ENCODE peak calls at places on chromosomes 5 and 9, in five cellular contexts. One of them, this sample, is unnamed.
A peak's percentile ranks its signal among the peaks of the same experiment; 100 is the strongest.

GRCh38 chr9:95411211-95411892 is 93.8 kb upstream of the FANCC start:
- DNase-seq in iPS-NIHi11: no peak
- DNase-seq in MM.1S: no peak
- DNase-seq in colonic mucosa: no peak
- DNase-seq in omental fat pad: no peak
- DNase-seq in this sample: no peak

GRCh38 chr5:1793301-1793740 is 6.3 kb downstream of the MRPL36 start:
- DNase-seq in iPS-NIHi11: no peak
- DNase-seq in MM.1S: peak; percentile 17
- DNase-seq in colonic mucosa: no peak
- DNase-seq in omental fat pad: no peak
- DNase-seq in this sample: no peak

GRCh38 chr5:131068893-131069643 is 96.0 kb downstream of the HINT1 start:
- DNase-seq in iPS-NIHi11: no peak
- DNase-seq in MM.1S: peak; percentile 94
- DNase-seq in colonic mucosa: no peak
- DNase-seq in omental fat pad: no peak
- DNase-seq in this sample: no peak

GRCh38 chr5:136891601-136892000 is 526.3 kb upstream of the TRPC7 start:
- DNase-seq in iPS-NIHi11: peak; percentile 36
- DNase-seq in MM.1S: no peak
- DNase-seq in colonic mucosa: no peak
- DNase-seq in omental fat pad: no peak
- DNase-seq in this sample: no peak

GRCh38 chr5:159440948-159441347 is 110.7 kb upstream of the IL12B start:
- DNase-seq in iPS-NIHi11: no peak
- DNase-seq in MM.1S: no peak
- DNase-seq in colonic mucosa: no peak
- DNase-seq in omental fat pad: no peak
- DNase-seq in this sample: no peak

GRCh38 chr5:66739923-66740322 is 143.7 kb downstream of the MAST4 start:
- DNase-seq in iPS-NIHi11: no peak
- DNase-seq in MM.1S: no peak
- DNase-seq in colonic mucosa: no peak
- DNase-seq in omental fat pad: no peak
- DNase-seq in this sample: no peak

GRCh38 chr9:114125614-114126013 is 26.5 kb upstream of the KIF12 start:
- DNase-seq in iPS-NIHi11: no peak
- DNase-seq in MM.1S: no peak
- DNase-seq in colonic mucosa: no peak
- DNase-seq in omental fat pad: no peak
- DNase-seq in this sample: no peak

GRCh38 chr5:91443028-91443427 is 59.9 kb upstream of the ARRDC3 start:
- DNase-seq in iPS-NIHi11: no peak
- DNase-seq in MM.1S: no peak
- DNase-seq in colonic mucosa: no peak
- DNase-seq in omental fat pad: no peak
- DNase-seq in this sample: no peak

GRCh38 chr9:87620727-87621322 is 105.1 kb upstream of the CTSL start:
- DNase-seq in iPS-NIHi11: no peak
- DNase-seq in MM.1S: no peak
- DNase-seq in colonic mucosa: no peak
- DNase-seq in omental fat pad: no peak
- DNase-seq in this sample: no peak

GRCh38 chr9:71916834-71917534 is 5.5 kb downstream of the C9orf85 start:
- DNase-seq in iPS-NIHi11: no peak
- DNase-seq in MM.1S: no peak
- DNase-seq in colonic mucosa: peak; percentile 35
- DNase-seq in omental fat pad: no peak
- DNase-seq in this sample: no peak

GRCh38 chr9:84862786-84863185 is 193.3 kb downstream of the NTRK2 start:
- DNase-seq in iPS-NIHi11: peak; percentile 76
- DNase-seq in MM.1S: no peak
- DNase-seq in colonic mucosa: no peak
- DNase-seq in omental fat pad: no peak
- DNase-seq in this sample: no peak

GRCh38 chr5:72115277-72115676 is 8.0 kb downstream of the MAP1B start:
- DNase-seq in iPS-NIHi11: no peak
- DNase-seq in MM.1S: no peak
- DNase-seq in colonic mucosa: no peak
- DNase-seq in omental fat pad: no peak
- DNase-seq in this sample: no peak

GRCh38 chr5:77734885-77735284 is 41.3 kb downstream of the TBCA start:
- DNase-seq in iPS-NIHi11: no peak
- DNase-seq in MM.1S: no peak
- DNase-seq in colonic mucosa: no peak
- DNase-seq in omental fat pad: no peak
- DNase-seq in this sample: no peak

GRCh38 chr9:119283118-119283794 is 86.0 kb downstream of the BRINP1 start:
- DNase-seq in iPS-NIHi11: peak; percentile 37
- DNase-seq in MM.1S: no peak
- DNase-seq in colonic mucosa: no peak
- DNase-seq in omental fat pad: no peak
- DNase-seq in this sample: no peak

GRCh38 chr9:35828716-35829083 is at the start of gene FAM221B:
- DNase-seq in iPS-NIHi11: peak; percentile 63
- DNase-seq in MM.1S: peak; percentile 13
- DNase-seq in colonic mucosa: peak; percentile 52
- DNase-seq in omental fat pad: no peak
- DNase-seq in this sample: peak; percentile 66

GRCh38 chr5:115543365-115543700 is 1.2 kb downstream of the FEM1C start:
- DNase-seq in iPS-NIHi11: no peak
- DNase-seq in MM.1S: peak; percentile 18
- DNase-seq in colonic mucosa: peak; percentile 67
- DNase-seq in omental fat pad: no peak
- DNase-seq in this sample: no peak

GRCh38 chr9:6471231-6471630 is 58.2 kb downstream of the UHRF2 start:
- DNase-seq in iPS-NIHi11: no peak
- DNase-seq in MM.1S: no peak
- DNase-seq in colonic mucosa: no peak
- DNase-seq in omental fat pad: no peak
- DNase-seq in this sample: no peak

GRCh38 chr5:132865668-132866341 is 464 bp downstream of the GDF9 start:
- DNase-seq in iPS-NIHi11: no peak
- DNase-seq in MM.1S: no peak
- DNase-seq in colonic mucosa: no peak
- DNase-seq in omental fat pad: no peak
- DNase-seq in this sample: peak; percentile 11

GRCh38 chr5:21931076-21931475 is 922.1 kb downstream of the CDH12 start:
- DNase-seq in iPS-NIHi11: no peak
- DNase-seq in MM.1S: no peak
- DNase-seq in colonic mucosa: no peak
- DNase-seq in omental fat pad: no peak
- DNase-seq in this sample: no peak

GRCh38 chr5:146290318-146290717 is 48.3 kb upstream of the POU4F3 start:
- DNase-seq in iPS-NIHi11: no peak
- DNase-seq in MM.1S: no peak
- DNase-seq in colonic mucosa: no peak
- DNase-seq in omental fat pad: no peak
- DNase-seq in this sample: no peak

GRCh38 chr9:128773049-128773448 is 1.3 kb upstream of the ZER1 start:
- DNase-seq in iPS-NIHi11: no peak
- DNase-seq in MM.1S: no peak
- DNase-seq in colonic mucosa: no peak
- DNase-seq in omental fat pad: no peak
- DNase-seq in this sample: no peak

GRCh38 chr9:71910602-71911060 is 362 bp downstream of the ABHD17B start:
- DNase-seq in iPS-NIHi11: no peak
- DNase-seq in MM.1S: no peak
- DNase-seq in colonic mucosa: no peak
- DNase-seq in omental fat pad: no peak
- DNase-seq in this sample: no peak

GRCh38 chr9:86406366-86406765 is 52.2 kb upstream of the TUT7 start:
- DNase-seq in iPS-NIHi11: no peak
- DNase-seq in MM.1S: no peak
- DNase-seq in colonic mucosa: no peak
- DNase-seq in omental fat pad: no peak
- DNase-seq in this sample: no peak

GRCh38 chr5:76737131-76737556 is 21.2 kb downstream of the F2R start:
- DNase-seq in iPS-NIHi11: no peak
- DNase-seq in MM.1S: peak; percentile 92
- DNase-seq in colonic mucosa: no peak
- DNase-seq in omental fat pad: no peak
- DNase-seq in this sample: peak; percentile 8

GRCh38 chr9:13823021-13823420 is 490.9 kb downstream of the NFIB start:
- DNase-seq in iPS-NIHi11: no peak
- DNase-seq in MM.1S: no peak
- DNase-seq in colonic mucosa: no peak
- DNase-seq in omental fat pad: no peak
- DNase-seq in this sample: no peak

GRCh38 chr9:34499101-34499500 is 23.7 kb downstream of the ENHO start:
- DNase-seq in iPS-NIHi11: no peak
- DNase-seq in MM.1S: no peak
- DNase-seq in colonic mucosa: no peak
- DNase-seq in omental fat pad: no peak
- DNase-seq in this sample: no peak

GRCh38 chr5:82356808-82357671 is 78.9 kb upstream of the RPS23 start:
- DNase-seq in iPS-NIHi11: no peak
- DNase-seq in MM.1S: peak; percentile 18
- DNase-seq in colonic mucosa: peak; percentile 66
- DNase-seq in omental fat pad: peak; percentile 51
- DNase-seq in this sample: no peak

GRCh38 chr9:16057541-16057940 is 504.7 kb downstream of the CCDC171 start:
- DNase-seq in iPS-NIHi11: no peak
- DNase-seq in MM.1S: no peak
- DNase-seq in colonic mucosa: no peak
- DNase-seq in omental fat pad: no peak
- DNase-seq in this sample: no peak

GRCh38 chr9:108322326-108323098 is 533.3 kb downstream of the ACTL7B start:
- DNase-seq in iPS-NIHi11: no peak
- DNase-seq in MM.1S: no peak
- DNase-seq in colonic mucosa: no peak
- DNase-seq in omental fat pad: no peak
- DNase-seq in this sample: no peak

GRCh38 chr5:137071526-137071925 is 427.6 kb downstream of the SPOCK1 start:
- DNase-seq in iPS-NIHi11: no peak
- DNase-seq in MM.1S: no peak
- DNase-seq in colonic mucosa: no peak
- DNase-seq in omental fat pad: no peak
- DNase-seq in this sample: no peak

GRCh38 chr5:72908666-72909065 is 47.2 kb upstream of the FCHO2 start:
- DNase-seq in iPS-NIHi11: no peak
- DNase-seq in MM.1S: no peak
- DNase-seq in colonic mucosa: no peak
- DNase-seq in omental fat pad: no peak
- DNase-seq in this sample: no peak

GRCh38 chr5:53923969-53924876 is 363.8 kb downstream of the NDUFS4 start:
- DNase-seq in iPS-NIHi11: no peak
- DNase-seq in MM.1S: no peak
- DNase-seq in colonic mucosa: no peak
- DNase-seq in omental fat pad: no peak
- DNase-seq in this sample: no peak

GRCh38 chr9:96022445-96023031 is 147.0 kb downstream of the ERCC6L2 start:
- DNase-seq in iPS-NIHi11: peak; percentile 58
- DNase-seq in MM.1S: no peak
- DNase-seq in colonic mucosa: peak; percentile 53
- DNase-seq in omental fat pad: no peak
- DNase-seq in this sample: peak; percentile 83

GRCh38 chr5:117463836-117464235 is 889.2 kb upstream of the SEMA6A start:
- DNase-seq in iPS-NIHi11: no peak
- DNase-seq in MM.1S: no peak
- DNase-seq in colonic mucosa: no peak
- DNase-seq in omental fat pad: no peak
- DNase-seq in this sample: peak; percentile 18

GRCh38 chr9:114505187-114506081 is at the start of gene WHRN:
- DNase-seq in iPS-NIHi11: peak; percentile 99
- DNase-seq in MM.1S: peak; percentile 95
- DNase-seq in colonic mucosa: peak; percentile 92
- DNase-seq in omental fat pad: peak; percentile 75
- DNase-seq in this sample: peak; percentile 62

GRCh38 chr9:86807577-86807976 is 139.7 kb downstream of the GAS1 start:
- DNase-seq in iPS-NIHi11: peak; percentile 35
- DNase-seq in MM.1S: no peak
- DNase-seq in colonic mucosa: no peak
- DNase-seq in omental fat pad: no peak
- DNase-seq in this sample: no peak

GRCh38 chr5:110865400-110866094 is 126.7 kb downstream of the SLC25A46 start:
- DNase-seq in iPS-NIHi11: peak; percentile 76
- DNase-seq in MM.1S: peak; percentile 41
- DNase-seq in colonic mucosa: no peak
- DNase-seq in omental fat pad: no peak
- DNase-seq in this sample: peak; percentile 21